ENCODE peak calls at places on chromosomes 4 and X, in nine cellular contexts. G is dorsolateral prefrontal cortex; T is neural progenitor cell; J is WTC11; R is fibroblast of lung; M is activated CD8-positive, alpha-beta T cell treated with anti-CD3 and anti-CD28 coated beads for 36 hours; C is gastrocnemius medialis; V is cardiac muscle cell; S is A673. U is an unnamed sample.

GRCh38 chr4:90689739-90690138 is 562.5 kb downstream of the CCSER1 start:
- DNase-seq in G (no peak), T (peak), J (no peak), R (no peak), M (no peak), C (no peak), V (no peak), S (no peak), U (no peak)

GRCh38 chr4:118337954-118338353 is 14.8 kb downstream of the PRSS12 start:
- DNase-seq in G (no peak), T (no peak), J (no peak), R (no peak), M (no peak), C (no peak), V (no peak), S (no peak), U (no peak)

GRCh38 chr4:27844359-27844758 is 983.7 kb downstream of the STIM2 start:
- DNase-seq in G (no peak), T (no peak), J (no peak), R (peak), M (no peak), C (no peak), V (no peak), S (peak), U (no peak)

GRCh38 chrX:71143508-71143907 is 1.1 kb upstream of the NLGN3 start:
- DNase-seq in G (no peak), T (no peak), J (no peak), R (peak), M (no peak), C (no peak), V (peak), S (no peak), U (no peak)

GRCh38 chr4:143375326-143376073 is 38.8 kb downstream of the GAB1 start:
- DNase-seq in G (peak), T (peak), J (peak), R (peak), M (peak), C (no peak), V (no peak), S (peak), U (no peak)

GRCh38 chr4:27129871-27130277 is 269.2 kb downstream of the STIM2 start:
- DNase-seq in G (no peak), T (no peak), J (no peak), R (peak), M (no peak), C (no peak), V (no peak), S (peak), U (no peak)

GRCh38 chr4:81466841-81467671 is 4.7 kb downstream of the RASGEF1B start:
- DNase-seq in G (no peak), T (peak), J (peak), R (peak), M (peak), C (peak), V (peak), S (peak), U (no peak)

GRCh38 chrX:15663439-15663838 is 1.2 kb downstream of the CLTRN start:
- DNase-seq in G (no peak), T (no peak), J (no peak), R (no peak), M (no peak), C (no peak), V (no peak), S (no peak), U (no peak)

GRCh38 chrX:104641176-104641575 is 75.2 kb downstream of the IL1RAPL2 start:
- DNase-seq in G (no peak), T (no peak), J (peak), R (no peak), M (no peak), C (no peak), V (no peak), S (no peak), U (no peak)

GRCh38 chr4:120918788-120919187 is 3.7 kb downstream of the PRDM5 start:
- DNase-seq in G (no peak), T (no peak), J (no peak), R (peak), M (no peak), C (no peak), V (peak), S (no peak), U (no peak)

GRCh38 chr4:134202136-134202535 is 547 bp upstream of the PABPC4L start:
- DNase-seq in G (no peak), T (no peak), J (no peak), R (no peak), M (no peak), C (no peak), V (peak), S (peak), U (no peak)

GRCh38 chr4:8163026-8163425 is 4.4 kb upstream of the ABLIM2 start:
- DNase-seq in G (no peak), T (no peak), J (no peak), R (no peak), M (no peak), C (no peak), V (no peak), S (no peak), U (no peak)

GRCh38 chrX:48025561-48025960 is 18.8 kb downstream of the SPACA5 start:
- DNase-seq in G (no peak), T (peak), J (peak), R (peak), M (peak), C (peak), V (peak), S (peak), U (no peak)

GRCh38 chrX:118974908-118975671 is 672 bp downstream of the LONRF3 start:
- DNase-seq in G (no peak), T (peak), J (peak), R (peak), M (peak), C (no peak), V (peak), S (peak), U (peak)

DNA sequence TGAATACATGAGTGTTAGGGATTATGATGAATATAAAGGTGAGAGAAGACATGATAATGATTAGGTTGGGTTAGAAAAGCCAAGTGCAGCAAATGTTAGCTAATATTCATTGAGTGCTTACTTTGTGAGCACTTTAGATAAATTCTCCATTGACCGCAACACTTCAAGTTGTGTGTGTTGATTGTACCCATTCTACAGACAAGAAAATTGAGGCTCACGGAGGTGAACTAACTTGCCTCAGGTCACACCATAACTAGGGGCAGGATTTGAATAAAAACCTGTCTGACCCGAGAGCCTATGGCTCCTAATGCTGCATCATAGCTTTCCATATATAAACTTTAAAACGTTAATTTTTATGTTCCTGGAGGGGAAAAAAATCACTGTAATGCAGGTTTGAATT is 15.2 kb upstream of the C4orf50 start:
- DNase-seq in G (no peak), T (no peak), J (no peak), R (no peak), M (no peak), C (no peak), V (no peak), S (no peak), U (no peak)
- TF ChIP-seq CTCF in G (no peak), T (no peak), J (no peak), R (no peak), M (no peak), C (no peak), V (no peak), S (no peak), U (no peak)

GRCh38 chr4:86901864-86902263 is 9.6 kb upstream of the C4orf36 start:
- DNase-seq in G (no peak), T (no peak), J (no peak), R (no peak), M (no peak), C (no peak), V (no peak), S (no peak), U (no peak)

GRCh38 chr4:86894465-86894864 is 2.2 kb upstream of the C4orf36 start:
- DNase-seq in G (no peak), T (no peak), J (no peak), R (peak), M (no peak), C (no peak), V (no peak), S (no peak), U (no peak)

GRCh38 chr4:86896596-86896995 is 4.4 kb upstream of the C4orf36 start:
- DNase-seq in G (no peak), T (no peak), J (no peak), R (peak), M (no peak), C (no peak), V (peak), S (no peak), U (no peak)

GRCh38 chr4:86895692-86896488 is 3.7 kb upstream of the C4orf36 start:
- DNase-seq in G (no peak), T (peak), J (no peak), R (peak), M (no peak), C (no peak), V (peak), S (peak), U (no peak)

DNA sequence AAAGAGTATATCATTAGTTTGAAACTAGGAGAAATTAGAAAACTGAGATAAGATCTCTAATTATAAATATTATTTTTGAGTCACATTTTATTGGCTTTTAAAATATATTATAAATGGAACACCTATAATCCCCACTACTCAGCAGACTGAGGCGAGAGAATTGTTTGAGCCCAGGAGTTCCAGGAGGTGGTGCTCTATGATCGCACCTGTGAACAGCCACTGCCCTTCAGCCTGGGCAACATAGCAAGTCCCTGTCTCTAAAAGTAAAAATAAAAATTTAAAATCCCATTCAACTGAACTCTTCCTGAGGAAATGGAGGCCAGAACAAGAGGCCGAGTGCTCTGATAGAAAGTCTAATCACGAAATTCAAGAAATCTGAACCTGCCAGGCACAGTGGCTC is 6.3 kb upstream of the C4orf36 start:
- DNase-seq in G (no peak), T (peak), J (no peak), R (no peak), M (no peak), C (no peak), V (no peak), S (no peak), U (no peak)
- TF ChIP-seq CTCF in G (peak), T (peak), J (no peak), R (no peak), M (no peak), C (peak), V (peak), S (peak), U (peak)

GRCh38 chr4:2932561-2932950 is 30.6 kb downstream of the NOP14 start:
- DNase-seq in G (peak), T (no peak), J (peak), R (no peak), M (no peak), C (no peak), V (no peak), S (no peak), U (no peak)

GRCh38 chr4:2931765-2932560 is 31.2 kb downstream of the NOP14 start:
- DNase-seq in G (peak), T (no peak), J (peak), R (no peak), M (peak), C (peak), V (no peak), S (peak), U (no peak)

GRCh38 chr4:2930135-2930805 is 32.9 kb downstream of the NOP14 start:
- DNase-seq in G (peak), T (no peak), J (no peak), R (no peak), M (no peak), C (no peak), V (no peak), S (no peak), U (no peak)

GRCh38 chr4:2929469-2929868 is 33.7 kb downstream of the NOP14 start:
- DNase-seq in G (peak), T (no peak), J (no peak), R (no peak), M (no peak), C (no peak), V (no peak), S (no peak), U (no peak)

GRCh38 chr4:2930821-2931764 is 32.1 kb downstream of the NOP14 start:
- DNase-seq in G (peak), T (no peak), J (no peak), R (no peak), M (no peak), C (no peak), V (no peak), S (no peak), U (no peak)
- TF ChIP-seq CTCF in G (no peak), T (no peak), J (peak), R (no peak), M (peak), C (no peak), V (peak), S (no peak), U (peak)

DNA sequence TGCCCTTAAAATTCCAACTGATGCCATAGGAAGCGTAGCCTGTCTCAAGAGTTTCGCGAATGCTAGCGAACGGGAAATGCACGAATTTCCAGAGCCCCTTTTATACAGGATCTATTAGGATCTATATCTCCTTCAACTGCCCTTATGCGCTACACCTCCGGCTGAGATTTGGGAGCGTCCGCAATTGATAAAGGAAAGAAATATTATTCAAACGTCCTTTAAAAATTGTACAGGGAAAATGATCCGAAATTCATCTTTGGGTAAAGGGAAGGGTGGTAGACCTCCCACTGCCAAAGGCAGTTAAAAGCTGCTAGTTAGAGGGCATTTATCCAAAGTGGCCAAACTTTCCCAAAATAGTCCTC is 609 bp downstream of the NR3C2 start:
- DNase-seq in G (no peak), T (peak), J (peak), R (no peak), M (no peak), C (no peak), V (no peak), S (no peak), U (no peak)
- TF ChIP-seq CTCF in G (no peak), T (no peak), J (no peak), R (no peak), M (no peak), C (no peak), V (no peak), S (no peak), U (peak)

U was measured in type B pancreatic cell.